ENCODE peak calls at places on chromosomes 13 and 19, in seven cellular contexts. M, J, R, U, C, K and X are unnamed samples.
A peak's percentile ranks its signal among the peaks of the same experiment; 100 is the strongest.

GRCh38 chr13:48531416-48532145 is 1.3 kb downstream of the RCBTB2 start:
- DNase-seq in K (no peak), R (no peak), U (no peak), C (no peak), M (no peak), J (no peak), X (no peak)

GRCh38 chr19:36213793-36214387 is 575 bp downstream of the ZNF565 start:
- DNase-seq in M (no peak), C (no peak), R (peak; percentile 8), J (peak; percentile 4), K (no peak), U (no peak), X (no peak)

GRCh38 chr13:114149774-114150740 is 17.6 kb upstream of the RASA3 start:
- DNase-seq in U (no peak), C (no peak), K (peak; percentile 83), M (no peak), R (no peak), J (no peak), X (no peak)

GRCh38 chr13:46605089-46605488 is 52.1 kb downstream of the LRCH1 start:
- DNase-seq in C (peak; percentile 51), U (no peak), J (no peak), K (no peak), M (no peak), R (no peak), X (no peak)

GRCh38 chr19:55197531-55197930 is 11.8 kb downstream of the PTPRH start:
- DNase-seq in K (no peak), R (no peak), J (no peak), U (no peak), C (no peak), M (no peak), X (no peak)

GRCh38 chr13:91836554-91836953 is 438.1 kb downstream of the GPC5 start:
- DNase-seq in U (no peak), K (no peak), R (no peak), J (no peak), C (no peak), M (no peak), X (no peak)

GRCh38 chr13:101417043-101417406 is 717 bp upstream of the NALCN start:
- DNase-seq in J (no peak), C (no peak), M (no peak), U (no peak), R (no peak), K (peak; percentile 68), X (no peak)

GRCh38 chr13:106736941-106737340 is 169.0 kb upstream of the ARGLU1 start:
- DNase-seq in J (no peak), K (no peak), C (no peak), R (no peak), U (no peak), M (no peak), X (no peak)

GRCh38 chr13:46476174-46476573 is 76.8 kb upstream of the LRCH1 start:
- DNase-seq in J (no peak), U (no peak), M (no peak), K (no peak), R (no peak), C (no peak), X (no peak)

GRCh38 chr19:2291185-2291751 is 9.3 kb upstream of the PEAK3 start:
- DNase-seq in J (no peak), M (no peak), K (peak; percentile 71), U (peak; percentile 62), C (no peak), R (peak; percentile 13), X (no peak)

GRCh38 chr13:19056984-19057490 is 124.6 kb downstream of the TUBA3C start:
- DNase-seq in K (no peak), M (no peak), C (no peak), R (no peak), J (no peak), U (no peak), X (no peak)

GRCh38 chr19:16541526-16542044 is 652 bp downstream of the CHERP start:
- DNase-seq in M (no peak), U (no peak), J (peak; percentile 7), K (no peak), R (peak; percentile 4), C (no peak), X (no peak)

GRCh38 chr19:48644839-48645651 is 942 bp downstream of the CA11 start:
- DNase-seq in K (peak; percentile 63), C (peak; percentile 71), U (no peak), J (no peak), M (peak; percentile 71), R (peak; percentile 72), X (peak; percentile 84)

GRCh38 chr19:12365094-12365371 is 450 bp downstream of the ZNF442 start:
- DNase-seq in M (peak; percentile 0), C (peak; percentile 36), R (no peak), J (no peak), U (no peak), K (no peak), X (no peak)

GRCh38 chr13:74570834-74571233 is 436.6 kb upstream of the KLF12 start:
- DNase-seq in M (no peak), C (no peak), R (no peak), K (no peak), U (no peak), J (no peak), X (no peak)